ENCODE peak calls at places on chromosomes 4 and X, in nine cellular contexts. F is sigmoid colon; Y is Panc1; J is ovary; W is AG09319; A is left lung; L is CD14-positive monocyte; S is fibroblast of pulmonary artery; G is activated CD8-positive, alpha-beta T cell treated with anti-CD3 and anti-CD28 coated beads for 36 hours. H is an unnamed sample.

GRCh38 chrX:4809571-4809970 is 1096.1 kb upstream of the PRKX start:
- DNase-seq in S (no peak), L (no peak), Y (no peak), F (no peak), G (no peak), A (no peak), J (no peak), W (no peak), H (no peak)

GRCh38 chr4:141571368-141571767 is 65.0 kb upstream of the IL15 start:
- DNase-seq in L (no peak), A (no peak), J (no peak), W (no peak), Y (no peak), F (no peak), S (peak; percentile 39), G (no peak), H (no peak)

GRCh38 chr4:28490669-28491068 is 1630.0 kb downstream of the STIM2 start:
- DNase-seq in W (no peak), A (no peak), Y (no peak), G (no peak), F (no peak), S (peak; percentile 12), L (no peak), J (no peak), H (no peak)

GRCh38 chrX:41407816-41408215 is 39.3 kb upstream of the NYX start:
- DNase-seq in L (no peak), A (no peak), W (no peak), Y (no peak), J (no peak), S (no peak), F (no peak), G (no peak), H (no peak)

GRCh38 chrX:135973548-135974278 is at the start of gene MMGT1:
- DNase-seq in S (peak; percentile 84), F (peak; percentile 94), A (peak; percentile 93), J (peak; percentile 86), W (peak; percentile 58), Y (peak; percentile 77), L (peak; percentile 83), G (peak; percentile 87), H (peak; percentile 69)

GRCh38 chr4:2592572-2592971 is 56.1 kb downstream of the FAM193A start:
- DNase-seq in Y (no peak), A (no peak), S (no peak), J (no peak), L (no peak), W (no peak), G (no peak), F (no peak), H (no peak)

GRCh38 chr4:10093273-10093621 is 23.4 kb downstream of the WDR1 start:
- DNase-seq in J (no peak), G (no peak), Y (no peak), S (no peak), W (no peak), L (no peak), F (no peak), A (peak; percentile 66), H (no peak)

GRCh38 chr4:121765941-121766538 is 1.1 kb upstream of the SMIM43 start:
- DNase-seq in S (no peak), F (no peak), Y (no peak), W (no peak), J (no peak), L (no peak), G (no peak), A (no peak), H (no peak)

GRCh38 chr4:181594188-181594587 is 649.0 kb upstream of the TENM3 start:
- DNase-seq in L (no peak), W (no peak), J (no peak), S (no peak), Y (no peak), G (no peak), F (no peak), A (no peak), H (no peak)

DNA sequence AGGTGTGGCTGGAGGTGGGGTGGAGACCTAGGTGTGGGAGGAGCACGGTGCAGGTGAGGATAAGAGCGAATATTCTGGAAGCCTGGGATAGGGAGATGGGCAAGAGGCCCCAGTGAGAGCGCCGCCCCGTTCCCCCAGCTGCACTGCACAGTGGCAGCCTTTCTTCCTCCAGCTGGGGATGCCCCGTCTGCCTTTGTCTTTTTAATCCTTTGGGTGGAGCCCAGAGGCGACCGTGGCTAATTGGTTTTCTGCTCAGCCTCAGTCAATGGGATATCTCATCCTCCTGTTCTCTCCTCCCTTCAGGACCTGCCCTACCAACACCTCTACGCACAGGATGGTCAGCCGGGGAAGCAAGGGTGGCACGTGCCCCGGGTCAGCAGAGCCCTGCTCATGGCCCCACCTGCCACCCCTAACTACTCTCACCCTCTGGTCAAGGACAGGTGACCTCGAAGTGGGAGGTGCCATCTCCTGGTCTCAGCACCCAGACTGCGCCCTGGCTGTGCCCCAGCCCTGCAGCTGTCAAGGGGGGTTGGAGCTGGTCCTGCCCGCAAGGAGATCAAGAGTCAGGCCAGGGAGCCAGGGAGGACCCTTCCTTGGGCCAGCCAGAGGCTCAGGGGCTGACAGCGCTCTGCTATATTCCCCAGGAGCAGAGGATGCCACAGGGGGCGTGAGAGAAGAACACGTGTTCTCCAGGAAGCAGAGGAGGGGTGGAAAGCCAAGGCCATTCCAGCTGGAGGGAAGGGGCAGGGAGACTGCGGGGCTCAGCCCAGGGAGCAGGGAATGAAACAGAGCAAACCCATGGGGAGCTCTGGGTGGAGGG is 64.0 kb downstream of the ADRA2C start:
- DNase-seq in L (no peak), A (peak; percentile 43), W (no peak), G (no peak), F (no peak), Y (no peak), S (no peak), J (no peak), H (no peak)
- TF ChIP-seq CTCF in L (no peak), A (no peak), W (no peak), G (no peak), F (no peak), Y (no peak), S (no peak), J (no peak), H (no peak)

DNA sequence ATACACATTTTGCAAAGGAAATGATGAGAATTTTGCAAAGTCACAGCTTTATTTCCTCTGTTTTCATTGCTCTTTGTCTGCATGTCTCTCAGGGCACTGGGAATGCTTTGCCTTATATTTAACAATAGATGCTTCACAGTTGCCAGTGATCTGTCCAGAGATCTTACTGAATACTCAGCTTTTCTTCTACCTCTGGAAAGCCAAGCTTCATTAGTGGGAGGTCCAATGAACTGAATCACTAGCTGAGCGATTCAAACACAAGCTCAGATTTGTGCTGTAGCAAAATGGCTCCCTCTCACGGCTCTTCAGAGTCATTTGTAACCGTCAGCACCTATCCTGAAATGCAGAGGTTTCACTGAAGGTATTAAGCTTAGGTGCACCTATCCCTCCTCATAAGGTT is 138.9 kb downstream of the DCLK2 start:
- DNase-seq in S (peak; percentile 83), J (no peak), Y (no peak), F (no peak), L (no peak), G (no peak), W (peak; percentile 72), A (no peak), H (no peak)
- TF ChIP-seq CTCF in S (peak; percentile 59), J (no peak), Y (peak; percentile 44), F (no peak), L (no peak), G (no peak), W (peak; percentile 67), A (no peak), H (no peak)

GRCh38 chrX:115311666-115312065 is 22.2 kb downstream of the LUZP4 start:
- DNase-seq in A (no peak), L (no peak), W (no peak), S (no peak), F (no peak), G (no peak), J (no peak), Y (no peak), H (peak; percentile 51)
- TF ChIP-seq CTCF in A (no peak), L (no peak), W (no peak), S (no peak), F (no peak), G (no peak), J (no peak), Y (no peak), H (no peak)

GRCh38 chrX:70331161-70331560 is 41.3 kb downstream of the KIF4A start:
- DNase-seq in G (no peak), L (no peak), Y (no peak), J (no peak), A (no peak), W (no peak), F (no peak), S (peak; percentile 39), H (no peak)

GRCh38 chrX:70336767-70337166 is 46.9 kb downstream of the KIF4A start:
- DNase-seq in S (no peak), L (no peak), G (peak; percentile 4), J (no peak), F (no peak), W (no peak), Y (no peak), A (no peak), H (no peak)

GRCh38 chrX:70338290-70338689 is 48.4 kb downstream of the KIF4A start:
- DNase-seq in F (no peak), S (no peak), W (no peak), G (no peak), J (no peak), A (no peak), Y (no peak), L (no peak), H (no peak)

DNA sequence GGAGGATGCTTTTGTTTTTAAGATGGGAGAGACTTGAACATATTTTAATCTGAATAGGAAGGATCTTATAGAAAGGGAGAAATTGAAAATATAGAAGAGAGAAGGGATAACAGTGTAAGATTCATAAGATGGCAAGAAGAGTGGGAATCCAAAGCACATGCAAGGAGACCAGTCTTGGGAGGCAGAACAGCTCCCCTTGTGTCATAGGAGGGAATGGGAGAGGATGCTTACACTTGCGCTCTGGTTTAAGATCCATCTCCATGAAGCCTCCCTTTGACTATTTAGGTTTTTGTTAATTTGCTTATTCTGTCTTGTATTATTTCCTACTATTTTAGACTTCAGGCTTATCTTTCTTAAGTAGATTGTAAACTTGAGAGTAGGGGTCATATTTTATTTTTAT is 42.7 kb downstream of the KIF4A start:
- DNase-seq in A (no peak), W (no peak), J (no peak), G (no peak), S (no peak), Y (no peak), L (no peak), F (no peak), H (no peak)
- TF ChIP-seq CTCF in A (no peak), W (no peak), J (no peak), G (no peak), S (peak; percentile 11), Y (peak; percentile 40), L (no peak), F (no peak), H (no peak)

GRCh38 chrX:110462957-110463356 is 104.3 kb downstream of the RTL9 start:
- DNase-seq in J (no peak), W (no peak), S (no peak), F (no peak), L (no peak), G (no peak), A (no peak), Y (no peak), H (no peak)
- TF ChIP-seq CTCF in J (no peak), W (peak; percentile 35), S (no peak), F (no peak), L (no peak), G (no peak), A (no peak), Y (peak; percentile 41), H (no peak)

GRCh38 chr4:130808492-130808891 is 1712.5 kb downstream of the C4orf33 start:
- DNase-seq in F (no peak), S (peak; percentile 19), W (no peak), G (no peak), Y (no peak), A (no peak), L (no peak), J (no peak), H (peak; percentile 9)
- TF ChIP-seq CTCF in F (no peak), S (peak; percentile 42), W (peak; percentile 38), G (no peak), Y (peak; percentile 14), A (no peak), L (no peak), J (no peak), H (peak; percentile 68)

H was measured in endothelial cell.